ENCODE peak calls at places on chromosomes 13 and 19, in six cellular contexts. One of them, this sample, is unnamed.

GRCh38 chr13:78152415-78152814 is 233.8 kb upstream of the EDNRB start:
- DNase-seq in PC-3: no peak
- DNase-seq in K562: no peak
- DNase-seq in neural progenitor cell: no peak
- DNase-seq in GM23338: no peak
- DNase-seq in OCI-LY7: no peak
- DNase-seq in this sample: no peak

GRCh38 chr19:47032171-47032811 is 12.7 kb downstream of the NPAS1 start:
- DNase-seq in neural progenitor cell: peak; percentile 71
- DNase-seq in GM23338: peak; percentile 94
- DNase-seq in PC-3: peak; percentile 56
- DNase-seq in OCI-LY7: peak; percentile 69
- DNase-seq in K562: peak; percentile 54
- DNase-seq in this sample: peak; percentile 67

GRCh38 chr13:44273991-44274810 is 99.4 kb upstream of the SERP2 start:
- DNase-seq in GM23338: no peak
- DNase-seq in neural progenitor cell: no peak
- DNase-seq in K562: no peak
- DNase-seq in OCI-LY7: peak; percentile 79
- DNase-seq in PC-3: peak; percentile 47
- DNase-seq in this sample: peak; percentile 48

GRCh38 chr13:99605417-99606321 is 104.4 kb downstream of the TM9SF2 start:
- DNase-seq in PC-3: peak; percentile 24
- DNase-seq in OCI-LY7: peak; percentile 63
- DNase-seq in neural progenitor cell: peak; percentile 70
- DNase-seq in GM23338: peak; percentile 75
- DNase-seq in K562: peak; percentile 16
- DNase-seq in this sample: peak; percentile 28

GRCh38 chr13:43377149-43377548 is 353.8 kb downstream of the DNAJC15 start:
- DNase-seq in GM23338: no peak
- DNase-seq in OCI-LY7: no peak
- DNase-seq in PC-3: no peak
- DNase-seq in K562: no peak
- DNase-seq in neural progenitor cell: no peak
- DNase-seq in this sample: no peak

GRCh38 chr13:52686381-52686780 is 33.7 kb downstream of the SUGT1 start:
- DNase-seq in OCI-LY7: no peak
- DNase-seq in PC-3: no peak
- DNase-seq in neural progenitor cell: no peak
- DNase-seq in K562: no peak
- DNase-seq in GM23338: no peak
- DNase-seq in this sample: no peak

GRCh38 chr13:73429691-73430090 is 370.9 kb downstream of the KLF5 start:
- DNase-seq in K562: no peak
- DNase-seq in neural progenitor cell: no peak
- DNase-seq in OCI-LY7: no peak
- DNase-seq in GM23338: no peak
- DNase-seq in PC-3: peak; percentile 84
- DNase-seq in this sample: peak; percentile 21

GRCh38 chr19:48400018-48400742 is 6.7 kb downstream of the GRIN2D start:
- DNase-seq in GM23338: peak; percentile 99
- DNase-seq in OCI-LY7: no peak
- DNase-seq in neural progenitor cell: peak; percentile 75
- DNase-seq in PC-3: peak; percentile 41
- DNase-seq in K562: peak; percentile 76
- DNase-seq in this sample: peak; percentile 31

GRCh38 chr13:20505405-20506366 is 20.0 kb downstream of the CRYL1 start:
- DNase-seq in OCI-LY7: no peak
- DNase-seq in K562: no peak
- DNase-seq in PC-3: peak; percentile 75
- DNase-seq in GM23338: no peak
- DNase-seq in neural progenitor cell: no peak
- DNase-seq in this sample: peak; percentile 53

GRCh38 chr19:34678085-34678412 is 571 bp downstream of the ZNF302 start:
- DNase-seq in neural progenitor cell: no peak
- DNase-seq in OCI-LY7: no peak
- DNase-seq in GM23338: no peak
- DNase-seq in K562: no peak
- DNase-seq in PC-3: no peak
- DNase-seq in this sample: no peak

GRCh38 chr19:6802336-6803035 is 30.0 kb downstream of the VAV1 start:
- DNase-seq in K562: no peak
- DNase-seq in GM23338: peak; percentile 32
- DNase-seq in OCI-LY7: peak; percentile 96
- DNase-seq in neural progenitor cell: peak; percentile 7
- DNase-seq in PC-3: peak; percentile 24
- DNase-seq in this sample: peak; percentile 71

GRCh38 chr13:59444210-59444857 is 719.4 kb downstream of the DIAPH3 start:
- DNase-seq in PC-3: no peak
- DNase-seq in neural progenitor cell: no peak
- DNase-seq in K562: no peak
- DNase-seq in GM23338: no peak
- DNase-seq in OCI-LY7: no peak
- DNase-seq in this sample: no peak

GRCh38 chr19:21197589-21198295 is 55.9 kb downstream of the ZNF431 start:
- DNase-seq in PC-3: no peak
- DNase-seq in K562: no peak
- DNase-seq in GM23338: no peak
- DNase-seq in neural progenitor cell: no peak
- DNase-seq in OCI-LY7: no peak
- DNase-seq in this sample: no peak

GRCh38 chr13:111211789-111212516 is 96.8 kb downstream of the ARHGEF7 start:
- DNase-seq in neural progenitor cell: peak; percentile 70
- DNase-seq in GM23338: peak; percentile 67
- DNase-seq in K562: no peak
- DNase-seq in OCI-LY7: no peak
- DNase-seq in PC-3: no peak
- DNase-seq in this sample: no peak

GRCh38 chr19:1455002-1455335 is 5.0 kb downstream of the APC2 start:
- DNase-seq in neural progenitor cell: no peak
- DNase-seq in GM23338: no peak
- DNase-seq in OCI-LY7: no peak
- DNase-seq in K562: no peak
- DNase-seq in PC-3: peak; percentile 49
- DNase-seq in this sample: peak; percentile 52

GRCh38 chr19:49954092-49954825 is 6.7 kb downstream of the SIGLEC11 start:
- DNase-seq in neural progenitor cell: no peak
- DNase-seq in GM23338: peak; percentile 26
- DNase-seq in OCI-LY7: no peak
- DNase-seq in PC-3: no peak
- DNase-seq in K562: no peak
- DNase-seq in this sample: peak; percentile 31
- H2AFZ ChIP-seq in neural progenitor cell: no peak overlapping the region
- H2AFZ ChIP-seq in GM23338: peak overlapping the region; percentile 60
- H2AFZ ChIP-seq in OCI-LY7: no peak overlapping the region
- H2AFZ ChIP-seq in PC-3: no peak overlapping the region
- H2AFZ ChIP-seq in K562: peak overlapping the region; percentile 76
- H2AFZ ChIP-seq in this sample: peak overlapping the region; percentile 69

DNA sequence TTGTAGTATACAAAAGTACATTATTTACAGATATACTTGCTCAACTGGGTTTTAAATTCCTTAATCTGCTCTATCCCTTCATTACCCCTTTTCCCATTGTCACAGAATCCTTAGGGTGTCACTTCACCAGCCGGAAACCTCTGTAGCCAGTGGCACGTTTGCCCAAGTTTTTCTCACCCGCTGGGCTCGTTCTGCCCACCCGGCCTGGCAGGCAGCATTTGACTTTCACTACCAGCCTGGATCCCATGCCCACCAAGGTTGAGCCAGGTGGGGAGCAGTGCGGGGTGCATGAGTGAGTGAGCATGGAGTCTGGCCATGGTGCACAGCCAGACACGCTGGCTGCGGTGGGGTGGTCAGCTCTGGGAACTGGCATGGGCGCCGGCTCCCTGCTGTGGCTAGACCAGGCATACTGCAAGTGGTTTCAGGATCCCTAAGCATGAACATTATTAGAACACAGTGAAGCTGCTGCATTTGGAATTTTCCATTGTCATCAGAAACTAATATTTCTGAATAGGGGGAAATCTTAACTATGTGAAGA is 98.3 kb downstream of the NALCN start:
- DNase-seq in K562: no peak
- DNase-seq in PC-3: no peak
- DNase-seq in OCI-LY7: no peak
- DNase-seq in GM23338: no peak
- DNase-seq in neural progenitor cell: no peak
- DNase-seq in this sample: no peak
- H3K79me2 ChIP-seq in K562: no peaks in the 10 kb centered on the region
- H3K79me2 ChIP-seq in PC-3: no peaks in the 10 kb centered on the region
- H3K79me2 ChIP-seq in OCI-LY7: no peaks in the 10 kb centered on the region
- H3K79me2 ChIP-seq in GM23338: no peaks in the 10 kb centered on the region
- H3K79me2 ChIP-seq in neural progenitor cell: no peaks in the 10 kb centered on the region
- H3K79me2 ChIP-seq in this sample: no peaks in the 10 kb centered on the region

GRCh38 chr19:12788682-12789097 is 2.6 kb upstream of the JUNB start:
- DNase-seq in PC-3: peak; percentile 63
- DNase-seq in GM23338: peak; percentile 72
- DNase-seq in K562: no peak
- DNase-seq in OCI-LY7: no peak
- DNase-seq in neural progenitor cell: peak; percentile 70
- DNase-seq in this sample: peak; percentile 80
- H3K27ac ChIP-seq in PC-3: peak overlapping the region; percentile 69
- H3K27ac ChIP-seq in GM23338: peak overlapping the region; percentile 85
- H3K27ac ChIP-seq in K562: peak overlapping the region; percentile 89
- H3K27ac ChIP-seq in OCI-LY7: no peak overlapping the region
- H3K27ac ChIP-seq in neural progenitor cell: peak overlapping the region; percentile 56
- H3K27ac ChIP-seq in this sample: peak overlapping the region; percentile 86

GRCh38 chr13:66477816-66478215 is 752.3 kb downstream of the PCDH9 start:
- DNase-seq in K562: no peak
- DNase-seq in neural progenitor cell: no peak
- DNase-seq in PC-3: no peak
- DNase-seq in OCI-LY7: no peak
- DNase-seq in GM23338: no peak
- DNase-seq in this sample: no peak
- H2AFZ ChIP-seq in K562: no peak overlapping the region
- H2AFZ ChIP-seq in neural progenitor cell: no peak overlapping the region
- H2AFZ ChIP-seq in PC-3: no peak overlapping the region
- H2AFZ ChIP-seq in OCI-LY7: peak overlapping the region; percentile 40
- H2AFZ ChIP-seq in GM23338: peak overlapping the region; percentile 64
- H2AFZ ChIP-seq in this sample: no peak overlapping the region

DNA sequence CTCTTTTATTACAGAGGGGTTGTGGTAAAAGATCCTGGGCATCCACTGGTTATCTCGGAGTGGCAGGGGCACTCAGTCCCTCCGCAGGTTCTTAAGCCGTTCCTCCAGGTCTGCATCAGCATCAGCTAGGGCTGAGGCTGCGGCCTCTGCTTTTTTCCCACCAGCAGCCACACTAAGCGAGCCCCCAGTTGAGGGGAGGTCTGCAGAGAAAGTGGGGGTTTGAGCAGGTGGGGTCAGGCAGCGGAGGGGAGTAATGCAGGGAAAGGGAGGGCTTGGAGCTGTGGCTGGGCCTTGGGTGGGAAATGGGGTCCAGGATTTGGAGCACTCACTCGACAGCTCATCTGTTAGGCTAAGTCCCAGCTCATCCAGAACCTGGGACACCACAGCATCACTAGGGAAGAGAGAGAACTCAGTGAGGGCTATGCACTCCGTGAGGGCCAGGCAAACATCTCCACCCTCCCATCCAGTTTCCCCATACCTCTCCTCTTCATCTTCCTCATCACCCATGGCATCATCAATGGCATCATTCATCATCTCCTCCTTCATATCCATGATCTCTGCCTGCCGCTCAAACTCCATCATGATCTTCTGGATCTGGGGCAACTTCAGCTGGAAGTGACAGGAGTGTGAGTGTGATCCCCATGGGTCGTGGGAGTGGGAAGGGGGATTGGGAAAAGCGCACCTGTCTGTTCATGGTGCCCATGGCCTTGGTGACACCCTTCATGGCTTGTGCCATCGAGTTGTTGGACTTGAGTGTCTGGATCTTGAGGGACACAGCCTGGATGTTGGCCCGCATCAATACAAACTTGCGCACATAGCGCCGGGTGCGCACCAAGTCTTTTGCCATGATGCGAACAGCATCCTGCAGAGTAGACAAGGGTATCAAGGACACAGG is 3.1 kb downstream of the CHMP2A start:
- DNase-seq in GM23338: no peak
- DNase-seq in K562: no peak
- DNase-seq in OCI-LY7: no peak
- DNase-seq in neural progenitor cell: no peak
- DNase-seq in PC-3: no peak
- DNase-seq in this sample: no peak
- H3K79me2 ChIP-seq in GM23338: peaks cover 22% of the 10 kb centered on the region
- H3K79me2 ChIP-seq in K562: peaks cover 50% of the 10 kb centered on the region
- H3K79me2 ChIP-seq in OCI-LY7: peaks cover 28% of the 10 kb centered on the region
- H3K79me2 ChIP-seq in neural progenitor cell: peaks cover 53% of the 10 kb centered on the region
- H3K79me2 ChIP-seq in PC-3: peaks cover 52% of the 10 kb centered on the region
- H3K79me2 ChIP-seq in this sample: peaks cover 36% of the 10 kb centered on the region

DNA sequence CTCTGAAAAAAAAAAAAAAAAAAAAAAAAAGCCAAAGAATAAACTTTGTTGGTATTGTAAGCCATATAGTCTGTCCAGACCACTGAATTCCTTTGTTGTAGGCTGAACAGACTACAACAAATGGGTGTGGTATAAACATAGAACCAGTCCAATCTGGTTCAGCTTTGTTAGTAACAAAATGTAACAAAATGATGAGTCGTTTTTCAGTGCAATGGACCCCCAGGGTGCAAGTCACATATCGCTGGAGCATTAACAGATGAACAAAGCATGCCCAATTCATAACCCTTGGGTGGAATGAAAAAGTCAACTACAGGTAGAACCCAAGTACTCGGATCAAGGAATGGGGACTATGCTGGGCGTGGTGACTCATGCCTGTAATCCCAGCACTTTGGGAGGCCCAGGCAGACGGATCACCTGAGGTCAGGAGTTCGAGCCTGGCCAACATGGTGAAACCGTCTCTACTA is 13.6 kb upstream of the FCHO1 start:
- DNase-seq in OCI-LY7: no peak
- DNase-seq in PC-3: no peak
- DNase-seq in neural progenitor cell: no peak
- DNase-seq in K562: no peak
- DNase-seq in GM23338: no peak
- DNase-seq in this sample: peak; percentile 52
- H3K27ac ChIP-seq in OCI-LY7: peak overlapping the region; percentile 31
- H3K27ac ChIP-seq in PC-3: no peak overlapping the region
- H3K27ac ChIP-seq in neural progenitor cell: no peak overlapping the region
- H3K27ac ChIP-seq in K562: peak overlapping the region; percentile 38
- H3K27ac ChIP-seq in GM23338: no peak overlapping the region
- H3K27ac ChIP-seq in this sample: no peak overlapping the region